ENCODE peak calls at places on chromosomes 2 and 18, in five cellular contexts. One of them, this sample, is unnamed.

GRCh38 chr2:69969991-69970390 is 8.6 kb upstream of the ASPRV1 start:
- DNase-seq in GM13977: no peak
- DNase-seq in Peyer's patch: no peak
- DNase-seq in GM10248: no peak
- DNase-seq in mesenteric fat pad: no peak
- DNase-seq in this sample: no peak

GRCh38 chr2:130829020-130829419 is 7.7 kb upstream of the ARHGEF4 start:
- DNase-seq in GM13977: no peak
- DNase-seq in Peyer's patch: no peak
- DNase-seq in GM10248: no peak
- DNase-seq in mesenteric fat pad: no peak
- DNase-seq in this sample: no peak

GRCh38 chr18:1779587-1779986 is 791.7 kb downstream of the METTL4 start:
- DNase-seq in GM13977: no peak
- DNase-seq in Peyer's patch: no peak
- DNase-seq in mesenteric fat pad: no peak
- DNase-seq in GM10248: no peak
- DNase-seq in this sample: no peak

GRCh38 chr2:241153616-241154015 is 3.3 kb downstream of the PPP1R7 start:
- DNase-seq in mesenteric fat pad: no peak
- DNase-seq in Peyer's patch: no peak
- DNase-seq in GM13977: no peak
- DNase-seq in GM10248: no peak
- DNase-seq in this sample: no peak

GRCh38 chr2:854460-854859 is 96.2 kb upstream of the SNTG2 start:
- DNase-seq in GM10248: peak
- DNase-seq in mesenteric fat pad: peak
- DNase-seq in GM13977: peak
- DNase-seq in Peyer's patch: peak
- DNase-seq in this sample: peak

GRCh38 chr2:133526468-133526769 is 41.8 kb downstream of the NCKAP5 start:
- DNase-seq in GM13977: no peak
- DNase-seq in GM10248: no peak
- DNase-seq in Peyer's patch: no peak
- DNase-seq in mesenteric fat pad: no peak
- DNase-seq in this sample: no peak

GRCh38 chr2:2466534-2466933 is 135.5 kb upstream of the MYT1L start:
- DNase-seq in GM10248: no peak
- DNase-seq in mesenteric fat pad: no peak
- DNase-seq in GM13977: no peak
- DNase-seq in Peyer's patch: no peak
- DNase-seq in this sample: no peak

GRCh38 chr2:164967781-164968228 is 12.5 kb upstream of the SLC38A11 start:
- DNase-seq in mesenteric fat pad: no peak
- DNase-seq in GM10248: no peak
- DNase-seq in GM13977: no peak
- DNase-seq in Peyer's patch: no peak
- DNase-seq in this sample: no peak

GRCh38 chr2:133270550-133270949 is 297.7 kb downstream of the NCKAP5 start:
- DNase-seq in GM10248: no peak
- DNase-seq in Peyer's patch: no peak
- DNase-seq in GM13977: no peak
- DNase-seq in mesenteric fat pad: no peak
- DNase-seq in this sample: no peak

This sample was measured in GM12865.